ENCODE peak calls at places on chromosomes 11 and 22, in eight cellular contexts. One of them, this sample, is unnamed. For H3K27me3, the result is how much of the 10 kb centered on the place peaks cover.

GRCh38 chr22:25898707-25899365 is 156.8 kb downstream of the MYO18B start:
- DNase-seq in IMR-90: no peak
- DNase-seq in heart left ventricle: no peak
- DNase-seq in adrenal gland: no peak
- DNase-seq in tibial nerve: no peak
- DNase-seq in NT2/D1: peak
- DNase-seq in testis: no peak
- DNase-seq in cardiac muscle cell: no peak
- DNase-seq in this sample: no peak

GRCh38 chr11:101913631-101914030 is 1.2 kb upstream of the CEP126 start:
- DNase-seq in NT2/D1: no peak
- DNase-seq in heart left ventricle: no peak
- DNase-seq in testis: no peak
- DNase-seq in IMR-90: no peak
- DNase-seq in tibial nerve: no peak
- DNase-seq in cardiac muscle cell: no peak
- DNase-seq in adrenal gland: no peak
- DNase-seq in this sample: no peak

GRCh38 chr11:75523811-75524401 is 1.8 kb downstream of the GDPD5 start:
- DNase-seq in cardiac muscle cell: no peak
- DNase-seq in NT2/D1: no peak
- DNase-seq in testis: no peak
- DNase-seq in IMR-90: no peak
- DNase-seq in tibial nerve: no peak
- DNase-seq in heart left ventricle: no peak
- DNase-seq in adrenal gland: no peak
- DNase-seq in this sample: no peak

GRCh38 chr11:58788355-58789023 is 56.0 kb downstream of the GLYATL2 start:
- DNase-seq in heart left ventricle: no peak
- DNase-seq in adrenal gland: peak
- DNase-seq in cardiac muscle cell: peak
- DNase-seq in IMR-90: peak
- DNase-seq in NT2/D1: no peak
- DNase-seq in testis: peak
- DNase-seq in tibial nerve: no peak
- DNase-seq in this sample: no peak

GRCh38 chr11:414333-414857 is 404 bp downstream of the SIGIRR start:
- DNase-seq in tibial nerve: no peak
- DNase-seq in NT2/D1: no peak
- DNase-seq in cardiac muscle cell: no peak
- DNase-seq in IMR-90: no peak
- DNase-seq in adrenal gland: no peak
- DNase-seq in heart left ventricle: peak
- DNase-seq in testis: no peak
- DNase-seq in this sample: no peak

GRCh38 chr11:19557720-19558140 is 154.9 kb upstream of the NAV2 start:
- DNase-seq in adrenal gland: peak
- DNase-seq in testis: peak
- DNase-seq in heart left ventricle: peak
- DNase-seq in cardiac muscle cell: peak
- DNase-seq in tibial nerve: peak
- DNase-seq in IMR-90: peak
- DNase-seq in NT2/D1: peak
- DNase-seq in this sample: peak

GRCh38 chr11:34331736-34332135 is 26.1 kb downstream of the ABTB2 start:
- DNase-seq in tibial nerve: no peak
- DNase-seq in heart left ventricle: no peak
- DNase-seq in adrenal gland: no peak
- DNase-seq in NT2/D1: no peak
- DNase-seq in cardiac muscle cell: no peak
- DNase-seq in testis: no peak
- DNase-seq in IMR-90: no peak
- DNase-seq in this sample: no peak

GRCh38 chr22:30751529-30751928 is 56.9 kb downstream of the OSBP2 start:
- DNase-seq in cardiac muscle cell: no peak
- DNase-seq in testis: no peak
- DNase-seq in adrenal gland: no peak
- DNase-seq in tibial nerve: no peak
- DNase-seq in heart left ventricle: no peak
- DNase-seq in NT2/D1: no peak
- DNase-seq in IMR-90: no peak
- DNase-seq in this sample: no peak

GRCh38 chr11:67667490-67668190 is 6.8 kb downstream of the ALDH3B2 start:
- DNase-seq in testis: peak
- DNase-seq in adrenal gland: no peak
- DNase-seq in NT2/D1: no peak
- DNase-seq in tibial nerve: no peak
- DNase-seq in cardiac muscle cell: no peak
- DNase-seq in heart left ventricle: no peak
- DNase-seq in IMR-90: no peak
- DNase-seq in this sample: no peak

GRCh38 chr22:29914165-29914564 is 31.2 kb downstream of the MTMR3 start:
- DNase-seq in cardiac muscle cell: peak
- DNase-seq in adrenal gland: no peak
- DNase-seq in testis: no peak
- DNase-seq in heart left ventricle: no peak
- DNase-seq in IMR-90: peak
- DNase-seq in tibial nerve: no peak
- DNase-seq in NT2/D1: no peak
- DNase-seq in this sample: peak

GRCh38 chr11:31001432-31001831 is 368.1 kb downstream of the DCDC1 start:
- DNase-seq in heart left ventricle: no peak
- DNase-seq in NT2/D1: no peak
- DNase-seq in IMR-90: no peak
- DNase-seq in adrenal gland: no peak
- DNase-seq in testis: no peak
- DNase-seq in cardiac muscle cell: no peak
- DNase-seq in tibial nerve: no peak
- DNase-seq in this sample: no peak

GRCh38 chr11:31005202-31005601 is 364.3 kb downstream of the DCDC1 start:
- DNase-seq in adrenal gland: no peak
- DNase-seq in heart left ventricle: no peak
- DNase-seq in tibial nerve: no peak
- DNase-seq in cardiac muscle cell: no peak
- DNase-seq in NT2/D1: no peak
- DNase-seq in IMR-90: no peak
- DNase-seq in testis: no peak
- DNase-seq in this sample: no peak

GRCh38 chr11:31000412-31000811 is 369.1 kb downstream of the DCDC1 start:
- DNase-seq in IMR-90: no peak
- DNase-seq in heart left ventricle: no peak
- DNase-seq in adrenal gland: no peak
- DNase-seq in NT2/D1: no peak
- DNase-seq in cardiac muscle cell: no peak
- DNase-seq in testis: no peak
- DNase-seq in tibial nerve: no peak
- DNase-seq in this sample: no peak
- H3K27me3 ChIP-seq in IMR-90: under half
- H3K27me3 ChIP-seq in heart left ventricle: under half
- H3K27me3 ChIP-seq in adrenal gland: under half
- H3K27me3 ChIP-seq in NT2/D1: under half
- H3K27me3 ChIP-seq in cardiac muscle cell: under half
- H3K27me3 ChIP-seq in testis: under half
- H3K27me3 ChIP-seq in tibial nerve: under half
- H3K27me3 ChIP-seq in this sample: under half

GRCh38 chr11:108511851-108512474 is 13.8 kb upstream of the POGLUT3 start:
- DNase-seq in heart left ventricle: no peak
- DNase-seq in testis: no peak
- DNase-seq in adrenal gland: no peak
- DNase-seq in NT2/D1: no peak
- DNase-seq in IMR-90: peak
- DNase-seq in cardiac muscle cell: peak
- DNase-seq in tibial nerve: no peak
- DNase-seq in this sample: no peak

GRCh38 chr11:108512706-108513105 is 14.5 kb upstream of the POGLUT3 start:
- DNase-seq in heart left ventricle: no peak
- DNase-seq in IMR-90: no peak
- DNase-seq in cardiac muscle cell: no peak
- DNase-seq in adrenal gland: no peak
- DNase-seq in tibial nerve: no peak
- DNase-seq in NT2/D1: no peak
- DNase-seq in testis: no peak
- DNase-seq in this sample: no peak

DNA sequence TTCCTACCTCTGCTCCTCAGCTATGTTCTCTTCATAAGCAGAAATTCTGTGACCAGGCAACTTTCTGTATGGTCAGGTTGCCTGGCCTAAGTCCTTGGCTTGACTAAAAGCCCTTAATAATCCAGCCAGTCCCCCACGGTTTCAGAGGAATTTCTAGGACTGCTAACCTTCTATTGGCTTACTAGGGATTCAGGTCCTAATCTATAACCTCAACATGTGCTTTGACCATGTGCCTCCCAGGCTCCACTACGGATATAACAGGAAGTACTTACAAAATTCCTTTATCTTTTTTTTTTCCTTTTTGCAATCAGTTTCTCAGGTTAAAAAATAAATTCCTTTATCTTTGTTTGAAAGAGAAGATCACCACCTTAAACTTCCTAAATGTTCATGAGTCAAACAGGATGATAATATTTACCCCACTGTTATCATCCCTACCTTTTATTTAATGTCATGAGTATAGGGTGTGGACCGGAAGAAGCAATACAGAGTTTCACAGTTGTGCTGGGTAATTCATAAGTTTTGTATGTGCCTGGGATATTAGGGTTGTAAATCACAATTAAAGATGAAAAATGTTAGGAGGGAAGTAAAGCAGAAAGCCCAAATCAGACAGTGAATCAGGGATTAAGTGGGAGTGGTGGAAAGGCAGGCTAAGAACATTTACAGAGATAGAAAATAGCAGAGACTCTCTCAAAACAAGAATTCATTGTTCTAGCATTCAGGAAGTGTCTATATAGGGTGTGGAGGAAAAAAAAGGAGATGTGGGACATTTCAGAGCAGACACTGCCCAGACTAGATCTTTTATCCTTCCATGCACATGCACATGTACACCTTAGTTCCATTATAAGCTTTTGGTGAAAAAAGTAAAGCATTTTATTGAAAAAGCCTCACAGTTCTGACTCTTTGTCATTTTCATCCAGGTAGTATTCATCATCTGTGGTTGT is 10.7 kb upstream of the POGLUT3 start:
- DNase-seq in adrenal gland: no peak
- DNase-seq in heart left ventricle: no peak
- DNase-seq in IMR-90: no peak
- DNase-seq in testis: peak
- DNase-seq in cardiac muscle cell: peak
- DNase-seq in tibial nerve: no peak
- DNase-seq in NT2/D1: no peak
- DNase-seq in this sample: no peak
- H3K27me3 ChIP-seq in adrenal gland: under half
- H3K27me3 ChIP-seq in heart left ventricle: under half
- H3K27me3 ChIP-seq in IMR-90: under half
- H3K27me3 ChIP-seq in testis: under half
- H3K27me3 ChIP-seq in cardiac muscle cell: under half
- H3K27me3 ChIP-seq in tibial nerve: under half
- H3K27me3 ChIP-seq in NT2/D1: under half
- H3K27me3 ChIP-seq in this sample: under half

GRCh38 chr22:22022977-22023534 is 40.5 kb upstream of the TOP3B start:
- DNase-seq in IMR-90: no peak
- DNase-seq in testis: no peak
- DNase-seq in adrenal gland: no peak
- DNase-seq in cardiac muscle cell: no peak
- DNase-seq in tibial nerve: no peak
- DNase-seq in NT2/D1: no peak
- DNase-seq in heart left ventricle: no peak
- DNase-seq in this sample: no peak
- H3K27me3 ChIP-seq in IMR-90: under half
- H3K27me3 ChIP-seq in testis: under half
- H3K27me3 ChIP-seq in adrenal gland: under half
- H3K27me3 ChIP-seq in cardiac muscle cell: under half
- H3K27me3 ChIP-seq in tibial nerve: under half
- H3K27me3 ChIP-seq in NT2/D1: under half
- H3K27me3 ChIP-seq in heart left ventricle: under half
- H3K27me3 ChIP-seq in this sample: under half

GRCh38 chr11:69986421-69987229 is 91.5 kb upstream of the ANO1 start:
- DNase-seq in NT2/D1: no peak
- DNase-seq in tibial nerve: no peak
- DNase-seq in IMR-90: no peak
- DNase-seq in heart left ventricle: peak
- DNase-seq in cardiac muscle cell: no peak
- DNase-seq in adrenal gland: no peak
- DNase-seq in testis: no peak
- DNase-seq in this sample: no peak
- H3K27me3 ChIP-seq in NT2/D1: half or more
- H3K27me3 ChIP-seq in tibial nerve: under half
- H3K27me3 ChIP-seq in IMR-90: under half
- H3K27me3 ChIP-seq in heart left ventricle: under half
- H3K27me3 ChIP-seq in cardiac muscle cell: half or more
- H3K27me3 ChIP-seq in adrenal gland: under half
- H3K27me3 ChIP-seq in testis: under half
- H3K27me3 ChIP-seq in this sample: under half

GRCh38 chr11:13031349-13031748 is 22.2 kb downstream of the RASSF10 start:
- DNase-seq in tibial nerve: no peak
- DNase-seq in IMR-90: no peak
- DNase-seq in testis: no peak
- DNase-seq in cardiac muscle cell: no peak
- DNase-seq in heart left ventricle: no peak
- DNase-seq in adrenal gland: no peak
- DNase-seq in NT2/D1: no peak
- DNase-seq in this sample: no peak

GRCh38 chr11:13026722-13027121 is 17.6 kb downstream of the RASSF10 start:
- DNase-seq in adrenal gland: no peak
- DNase-seq in testis: no peak
- DNase-seq in heart left ventricle: no peak
- DNase-seq in tibial nerve: no peak
- DNase-seq in IMR-90: no peak
- DNase-seq in NT2/D1: no peak
- DNase-seq in cardiac muscle cell: no peak
- DNase-seq in this sample: no peak

GRCh38 chr11:13029872-13030271 is 20.8 kb downstream of the RASSF10 start:
- DNase-seq in testis: no peak
- DNase-seq in heart left ventricle: no peak
- DNase-seq in IMR-90: no peak
- DNase-seq in tibial nerve: no peak
- DNase-seq in NT2/D1: no peak
- DNase-seq in cardiac muscle cell: no peak
- DNase-seq in adrenal gland: no peak
- DNase-seq in this sample: no peak

GRCh38 chr11:13030857-13031256 is 21.7 kb downstream of the RASSF10 start:
- DNase-seq in NT2/D1: no peak
- DNase-seq in heart left ventricle: peak
- DNase-seq in tibial nerve: no peak
- DNase-seq in adrenal gland: peak
- DNase-seq in testis: peak
- DNase-seq in cardiac muscle cell: no peak
- DNase-seq in IMR-90: no peak
- DNase-seq in this sample: no peak

GRCh38 chr11:13028322-13028721 is 19.2 kb downstream of the RASSF10 start:
- DNase-seq in IMR-90: no peak
- DNase-seq in tibial nerve: no peak
- DNase-seq in heart left ventricle: no peak
- DNase-seq in testis: no peak
- DNase-seq in cardiac muscle cell: no peak
- DNase-seq in NT2/D1: no peak
- DNase-seq in adrenal gland: no peak
- DNase-seq in this sample: no peak
- H3K27me3 ChIP-seq in IMR-90: under half
- H3K27me3 ChIP-seq in tibial nerve: under half
- H3K27me3 ChIP-seq in heart left ventricle: under half
- H3K27me3 ChIP-seq in testis: under half
- H3K27me3 ChIP-seq in cardiac muscle cell: under half
- H3K27me3 ChIP-seq in NT2/D1: under half
- H3K27me3 ChIP-seq in adrenal gland: under half
- H3K27me3 ChIP-seq in this sample: under half

This sample was measured in AG04450.